ENCODE peak calls at places on chromosomes 6 and 20, in four cellular contexts. O, L, F and P are unnamed samples.

GRCh38 chr6:106751501-106752252 is 122.3 kb downstream of the QRSL1 start:
- DNase-seq in L (peak), O (no peak), F (no peak), P (no peak)

GRCh38 chr20:44465001-44465560 is 10.6 kb upstream of the TTPAL start:
- DNase-seq in L (no peak), F (no peak), O (no peak), P (peak)

GRCh38 chr6:46022110-46022948 is 6.7 kb upstream of the CLIC5 start:
- DNase-seq in L (no peak), O (no peak), F (no peak), P (no peak)

GRCh38 chr20:24965065-24965919 is 16.2 kb downstream of the CST7 start:
- DNase-seq in O (no peak), L (no peak), F (no peak), P (no peak)

GRCh38 chr20:37228656-37229055 is 33.0 kb downstream of the GHRH start:
- DNase-seq in L (no peak), O (no peak), F (no peak), P (no peak)

GRCh38 chr20:10863337-10864060 is 189.7 kb upstream of the JAG1 start:
- DNase-seq in F (no peak), O (no peak), L (no peak), P (no peak)

GRCh38 chr20:25282034-25282781 is 34.3 kb downstream of the PYGB start:
- DNase-seq in O (no peak), F (no peak), L (no peak), P (no peak)

GRCh38 chr6:93177451-93177850 is 241.9 kb downstream of the EPHA7 start:
- DNase-seq in F (no peak), L (no peak), O (no peak), P (no peak)

GRCh38 chr6:79712616-79713015 is 81.5 kb downstream of the SH3BGRL2 start:
- DNase-seq in O (no peak), L (no peak), F (no peak), P (no peak)

GRCh38 chr20:45061244-45061643 is 39.7 kb downstream of the KCNS1 start:
- DNase-seq in F (no peak), O (no peak), L (no peak), P (no peak)

GRCh38 chr6:123333000-123333756 is 303.6 kb downstream of the TRDN start:
- DNase-seq in O (no peak), L (no peak), F (no peak), P (no peak)

GRCh38 chr20:6828794-6829423 is 61.4 kb downstream of the BMP2 start:
- DNase-seq in L (peak), O (no peak), F (peak), P (peak)

GRCh38 chr6:94535798-94536197 is 1041.5 kb upstream of the MANEA start:
- DNase-seq in F (no peak), L (no peak), O (no peak), P (no peak)

GRCh38 chr20:6829510-6830116 is 62.1 kb downstream of the BMP2 start:
- DNase-seq in F (peak), L (peak), O (no peak), P (no peak)

GRCh38 chr20:38117635-38118034 is 47.4 kb downstream of the TGM2 start:
- DNase-seq in L (no peak), O (no peak), F (peak), P (no peak)

GRCh38 chr6:169495601-169496000 is 206.2 kb downstream of the WDR27 start:
- DNase-seq in O (no peak), L (no peak), F (no peak), P (no peak)

GRCh38 chr6:44806656-44807055 is 419.1 kb downstream of the CDC5L start:
- DNase-seq in O (no peak), L (no peak), F (no peak), P (no peak)

GRCh38 chr20:50285376-50286173 is 94.9 kb downstream of the CEBPB start:
- DNase-seq in O (no peak), F (no peak), L (no peak), P (no peak)

GRCh38 chr6:12516070-12516469 is 200.5 kb upstream of the PHACTR1 start:
- DNase-seq in L (no peak), O (no peak), F (no peak), P (peak)

GRCh38 chr6:20716865-20717264 is 182.6 kb downstream of the CDKAL1 start:
- DNase-seq in L (no peak), F (no peak), O (no peak), P (no peak)

GRCh38 chr20:57498425-57499400 is 26.2 kb downstream of the CTCFL start:
- DNase-seq in L (peak), O (no peak), F (no peak), P (peak)

GRCh38 chr20:61544910-61545889 is 293.1 kb downstream of the CDH4 start:
- DNase-seq in L (no peak), F (no peak), O (no peak), P (no peak)

GRCh38 chr6:123965894-123966293 is 162.2 kb downstream of the NKAIN2 start:
- DNase-seq in F (peak), L (no peak), O (no peak), P (no peak)

GRCh38 chr6:96862560-96862959 is 25.3 kb upstream of the GPR63 start:
- DNase-seq in O (no peak), L (no peak), F (no peak), P (no peak)

GRCh38 chr6:144447487-144447886 is 162.4 kb downstream of the UTRN start:
- DNase-seq in L (no peak), F (no peak), O (no peak), P (no peak)

GRCh38 chr20:63741676-63742380 is 2.3 kb downstream of the SLC2A4RG start:
- DNase-seq in F (no peak), O (no peak), L (no peak), P (no peak)

GRCh38 chr20:17524551-17524950 is 6.6 kb downstream of the BFSP1 start:
- DNase-seq in L (no peak), O (no peak), F (no peak), P (no peak)

GRCh38 chr20:10388571-10388970 is 45.5 kb downstream of the MKKS start:
- DNase-seq in O (no peak), F (no peak), L (no peak), P (no peak)

GRCh38 chr6:114042267-114043075 is 71.5 kb upstream of the HDAC2 start:
- DNase-seq in O (no peak), L (no peak), F (no peak), P (no peak)

GRCh38 chr20:37564388-37565133 is 36.9 kb upstream of the BLCAP start:
- DNase-seq in L (peak), O (peak), F (peak), P (peak)

GRCh38 chr6:93183513-93183912 is 235.8 kb downstream of the EPHA7 start:
- DNase-seq in L (no peak), O (no peak), F (no peak), P (no peak)

GRCh38 chr6:139325686-139326085 is 33.9 kb upstream of the TXLNB start:
- DNase-seq in O (no peak), L (no peak), F (no peak), P (no peak)

GRCh38 chr6:104689551-104690205 is 170.0 kb downstream of the HACE1 start:
- DNase-seq in L (no peak), F (no peak), O (no peak), P (no peak)

GRCh38 chr6:157151029-157151428 is 172.3 kb downstream of the TMEM242 start:
- DNase-seq in F (no peak), L (no peak), O (no peak), P (no peak)

GRCh38 chr20:17541996-17542395 is 10.8 kb upstream of the BFSP1 start:
- DNase-seq in L (no peak), O (no peak), F (no peak), P (no peak)

GRCh38 chr20:37204056-37204455 is 24.7 kb upstream of the MROH8 start:
- DNase-seq in L (no peak), O (no peak), F (no peak), P (no peak)

GRCh38 chr20:45174434-45175364 is at the start of gene PI3:
- DNase-seq in O (no peak), L (no peak), F (peak), P (peak)

GRCh38 chr6:43123691-43124314 is 47.3 kb upstream of the SRF start:
- DNase-seq in F (no peak), L (no peak), O (no peak), P (no peak)